ENCODE peak calls at places on chromosomes 5 and 9, in six cellular contexts. N is right atrium auricular region; U is neural progenitor cell; X is WERI-Rb-1; V is CD4-positive, alpha-beta memory T cell; W is pancreas. K is an unnamed sample.

GRCh38 chr5:152736906-152737305 is 331.8 kb upstream of the NMUR2 start:
- DNase-seq in N (no peak), U (no peak), X (no peak), V (no peak), W (no peak), K (no peak)

GRCh38 chr9:84710701-84711397 is 41.3 kb downstream of the NTRK2 start:
- DNase-seq in N (no peak), U (no peak), X (no peak), V (no peak), W (no peak), K (no peak)

GRCh38 chr5:7415123-7415522 is 19.2 kb downstream of the ADCY2 start:
- DNase-seq in N (no peak), U (no peak), X (no peak), V (no peak), W (no peak), K (no peak)

GRCh38 chr9:87517732-87518131 is 20.1 kb downstream of the DAPK1 start:
- DNase-seq in N (no peak), U (no peak), X (no peak), V (no peak), W (no peak), K (no peak)

GRCh38 chr9:128100581-128100980 is 26.9 kb downstream of the PTGES2 start:
- DNase-seq in N (no peak), U (no peak), X (no peak), V (no peak), W (no peak), K (peak; percentile 38)

GRCh38 chr5:178326054-178326715 is 93.6 kb upstream of the PHYKPL start:
- DNase-seq in N (no peak), U (no peak), X (peak; percentile 16), V (no peak), W (no peak), K (peak; percentile 31)

GRCh38 chr5:151086905-151087360 is 6.1 kb upstream of the TNIP1 start:
- DNase-seq in N (no peak), U (no peak), X (no peak), V (peak; percentile 69), W (no peak), K (no peak)

GRCh38 chr5:756865-757345 is 27.6 kb downstream of the ZDHHC11B start:
- DNase-seq in N (peak; percentile 87), U (no peak), X (no peak), V (peak; percentile 22), W (peak; percentile 45), K (peak; percentile 73)

GRCh38 chr5:157371655-157372471 is 88.2 kb upstream of the NIPAL4 start:
- DNase-seq in N (no peak), U (no peak), X (no peak), V (no peak), W (no peak), K (no peak)

DNA sequence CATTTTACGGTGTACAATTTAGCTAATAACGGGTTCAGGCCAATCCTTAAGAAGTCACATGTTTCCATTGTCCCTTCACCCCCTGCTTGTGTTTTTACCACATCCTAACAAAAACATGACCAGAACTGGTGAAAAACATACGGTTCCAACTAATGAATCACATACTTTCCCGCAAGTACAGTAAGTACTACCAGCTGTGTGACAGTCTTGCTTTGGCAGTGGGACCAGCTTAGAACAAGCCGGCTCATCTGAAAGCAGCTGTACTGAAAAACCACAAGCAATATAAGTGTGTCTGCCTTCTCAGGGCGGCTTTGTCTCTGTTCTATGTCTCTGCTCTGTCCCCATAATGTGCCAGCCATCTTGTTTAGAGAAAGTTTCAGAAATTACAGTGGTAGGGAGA is 242.5 kb downstream of the BNC2 start:
- DNase-seq in N (peak; percentile 67), U (no peak), X (peak; percentile 24), V (no peak), W (no peak), K (no peak)
- H3K27ac ChIP-seq in N (no peak overlapping the region), U (no peak overlapping the region), X (no peak overlapping the region), V (no peak overlapping the region), W (no peak overlapping the region), K (no peak overlapping the region)

GRCh38 chr5:54310433-54311177 is at the start of gene ARL15:
- DNase-seq in N (peak; percentile 99), U (peak; percentile 98), X (peak; percentile 98), V (peak; percentile 98), W (peak; percentile 99), K (peak; percentile 99)
- H3K4me3 ChIP-seq in N (peak within 1 kb of the TSS; percentile 81), U (peak within 1 kb of the TSS; percentile 91), X (peak within 1 kb of the TSS; percentile 80), V (peak within 1 kb of the TSS; percentile 84), W (peak within 1 kb of the TSS; percentile 73), K (peak within 1 kb of the TSS; percentile 86)

GRCh38 chr5:59016925-59017324 is 434.1 kb downstream of the RAB3C start:
- DNase-seq in N (no peak), U (no peak), X (no peak), V (no peak), W (no peak), K (no peak)

GRCh38 chr5:59021286-59021673 is 438.4 kb downstream of the RAB3C start:
- DNase-seq in N (no peak), U (no peak), X (no peak), V (no peak), W (no peak), K (no peak)

GRCh38 chr5:59021837-59022514 is 439.1 kb downstream of the RAB3C start:
- DNase-seq in N (no peak), U (no peak), X (no peak), V (no peak), W (no peak), K (peak; percentile 61)

GRCh38 chr5:59020611-59021285 is 437.9 kb downstream of the RAB3C start:
- DNase-seq in N (no peak), U (no peak), X (no peak), V (no peak), W (no peak), K (no peak)

GRCh38 chr5:59019078-59019477 is 436.2 kb downstream of the RAB3C start:
- DNase-seq in N (no peak), U (no peak), X (no peak), V (no peak), W (no peak), K (no peak)
- H3K27ac ChIP-seq in N (no peak overlapping the region), U (no peak overlapping the region), X (no peak overlapping the region), V (no peak overlapping the region), W (no peak overlapping the region), K (no peak overlapping the region)

GRCh38 chr5:121108725-121109124 is 644.6 kb downstream of the PRR16 start:
- DNase-seq in N (no peak), U (peak; percentile 24), X (no peak), V (no peak), W (peak; percentile 41), K (no peak)
- H3K4me3 ChIP-seq in N (no peak overlapping the region), U (no peak overlapping the region), X (no peak overlapping the region), V (no peak overlapping the region), W (no peak overlapping the region), K (no peak overlapping the region)

GRCh38 chr5:14210729-14211128 is 67.6 kb downstream of the TRIO start:
- DNase-seq in N (no peak), U (no peak), X (no peak), V (no peak), W (no peak), K (no peak)
- H3K27ac ChIP-seq in N (no peak overlapping the region), U (no peak overlapping the region), X (no peak overlapping the region), V (no peak overlapping the region), W (no peak overlapping the region), K (no peak overlapping the region)